ENCODE peak calls at places on chromosomes 3 and 15, in nine cellular contexts. Z is cerebellar cortex; T is activated CD4-positive, CD25-positive, alpha-beta regulatory T cell; P is T-helper 2 cell; S is SHP77 treated with DMSO at 0.1 percent for 48 hours; I is T1000; V is fibroblast of pulmonary artery; M is stimulated activated naive CD8-positive, alpha-beta T cell treated with anti-CD3 and anti-CD28 coated beads, Interleukin-15, amount 100 ng/mL, for 72 hours; N is HCEC 1CT. Y is an unnamed sample.
A peak's percentile ranks its signal among the peaks of the same experiment; 100 is the strongest.

GRCh38 chr3:58474348-58474911 is 17.5 kb upstream of the KCTD6 start:
- DNase-seq in Z (no peak), T (no peak), P (no peak), S (no peak), I (no peak), V (no peak), M (no peak), N (no peak), Y (peak; percentile 10)

GRCh38 chr3:11553436-11554235 is 90.1 kb downstream of the VGLL4 start:
- DNase-seq in Z (no peak), T (no peak), P (no peak), S (no peak), I (no peak), V (peak; percentile 32), M (no peak), N (no peak), Y (no peak)

GRCh38 chr15:93296786-93297500 is 207.9 kb upstream of the RGMA start:
- DNase-seq in Z (no peak), T (no peak), P (no peak), S (no peak), I (no peak), V (no peak), M (no peak), N (no peak), Y (no peak)

GRCh38 chr3:49236226-49236625 is 40.8 kb downstream of the C3orf62 start:
- DNase-seq in Z (no peak), T (no peak), P (no peak), S (no peak), I (no peak), V (no peak), M (no peak), N (no peak), Y (no peak)

GRCh38 chr3:5678248-5678647 is 490.7 kb downstream of the EDEM1 start:
- DNase-seq in Z (no peak), T (no peak), P (no peak), S (no peak), I (no peak), V (no peak), M (no peak), N (no peak), Y (no peak)

GRCh38 chr15:50262533-50262932 is 3.0 kb downstream of the HDC start:
- DNase-seq in Z (no peak), T (no peak), P (no peak), S (no peak), I (no peak), V (no peak), M (peak; percentile 88), N (no peak), Y (no peak)

GRCh38 chr15:57510647-57511046 is 81.1 kb upstream of the MYZAP start:
- DNase-seq in Z (no peak), T (no peak), P (no peak), S (peak; percentile 94), I (no peak), V (peak; percentile 96), M (no peak), N (no peak), Y (no peak)

GRCh38 chr3:45249391-45249790 is 23.3 kb upstream of the TMEM158 start:
- DNase-seq in Z (no peak), T (no peak), P (no peak), S (no peak), I (no peak), V (no peak), M (no peak), N (peak; percentile 23), Y (no peak)

GRCh38 chr3:42213417-42213816 is 52.6 kb downstream of the CCK start:
- DNase-seq in Z (no peak), T (no peak), P (no peak), S (no peak), I (no peak), V (no peak), M (no peak), N (no peak), Y (no peak)

GRCh38 chr15:58856090-58856489 is 77.4 kb downstream of the SLTM start:
- DNase-seq in Z (no peak), T (no peak), P (no peak), S (no peak), I (no peak), V (peak; percentile 24), M (no peak), N (peak; percentile 67), Y (no peak)

GRCh38 chr3:189394599-189395121 is 222.9 kb downstream of the TPRG1 start:
- DNase-seq in Z (no peak), T (no peak), P (no peak), S (no peak), I (no peak), V (no peak), M (no peak), N (no peak), Y (no peak)

GRCh38 chr15:48940508-48940907 is 23.2 kb downstream of the SHC4 start:
- DNase-seq in Z (no peak), T (no peak), P (no peak), S (no peak), I (peak; percentile 34), V (peak; percentile 94), M (peak; percentile 16), N (peak; percentile 99), Y (peak; percentile 83)

GRCh38 chr3:169060037-169060436 is 603.5 kb downstream of the MECOM start:
- DNase-seq in Z (no peak), T (no peak), P (no peak), S (no peak), I (no peak), V (peak; percentile 18), M (no peak), N (peak; percentile 18), Y (no peak)

GRCh38 chr3:179200790-179201189 is 50.1 kb downstream of the KCNMB3 start:
- DNase-seq in Z (no peak), T (no peak), P (no peak), S (no peak), I (no peak), V (no peak), M (no peak), N (no peak), Y (no peak)

GRCh38 chr3:155442066-155442465 is 148.6 kb upstream of the STRIT1 start:
- DNase-seq in Z (no peak), T (no peak), P (no peak), S (no peak), I (no peak), V (no peak), M (no peak), N (peak; percentile 80), Y (no peak)

GRCh38 chr3:71251156-71251775 is 332.3 kb downstream of the FOXP1 start:
- DNase-seq in Z (no peak), T (no peak), P (no peak), S (no peak), I (no peak), V (peak; percentile 97), M (no peak), N (peak; percentile 89), Y (no peak)

GRCh38 chr3:141341536-141341935 is 26.8 kb upstream of the ZBTB38 start:
- DNase-seq in Z (no peak), T (no peak), P (no peak), S (no peak), I (no peak), V (no peak), M (no peak), N (no peak), Y (no peak)

GRCh38 chr3:102169915-102170479 is 264.8 kb upstream of the ZPLD1 start:
- DNase-seq in Z (no peak), T (no peak), P (no peak), S (no peak), I (no peak), V (no peak), M (no peak), N (no peak), Y (no peak)

GRCh38 chr3:36697397-36698001 is 66.9 kb downstream of the DCLK3 start:
- DNase-seq in Z (peak; percentile 17), T (no peak), P (no peak), S (no peak), I (no peak), V (no peak), M (no peak), N (no peak), Y (no peak)

GRCh38 chr15:81293728-81294500 is 30.0 kb downstream of the STARD5 start:
- DNase-seq in Z (no peak), T (peak; percentile 45), P (peak; percentile 69), S (no peak), I (no peak), V (no peak), M (peak; percentile 93), N (no peak), Y (peak; percentile 45)

GRCh38 chr3:16173696-16174355 is 654 bp upstream of the GALNT15 start:
- DNase-seq in Z (no peak), T (no peak), P (no peak), S (no peak), I (no peak), V (no peak), M (no peak), N (peak; percentile 71), Y (no peak)

GRCh38 chr3:150238043-150238802 is 169.9 kb upstream of the TSC22D2 start:
- DNase-seq in Z (peak; percentile 27), T (no peak), P (no peak), S (no peak), I (no peak), V (no peak), M (no peak), N (no peak), Y (no peak)

GRCh38 chr3:190739726-190740230 is 122.7 kb downstream of the GMNC start:
- DNase-seq in Z (no peak), T (no peak), P (no peak), S (no peak), I (no peak), V (peak; percentile 40), M (no peak), N (peak; percentile 32), Y (no peak)

GRCh38 chr3:171776839-171777607 is 33.3 kb downstream of the PLD1 start:
- DNase-seq in Z (no peak), T (no peak), P (no peak), S (no peak), I (no peak), V (no peak), M (no peak), N (no peak), Y (no peak)

GRCh38 chr15:30985081-30985531 is 6.3 kb downstream of the MTMR10 start:
- DNase-seq in Z (peak; percentile 62), T (no peak), P (no peak), S (no peak), I (no peak), V (peak; percentile 56), M (no peak), N (peak; percentile 24), Y (no peak)